ENCODE peak calls at places on chromosomes 6 and 20, in eight cellular contexts. U is tibial nerve; C is CD8-positive, alpha-beta T cell; X is HCT116; K is cardiac muscle cell; D is pancreas; R is H1; Y is right cardiac atrium. Z is an unnamed sample.
A peak's percentile ranks its signal among the peaks of the same experiment; 100 is the strongest.

GRCh38 chr6:168047841-168048723 is 30.9 kb downstream of the FRMD1 start:
- DNase-seq in U (no peak), C (no peak), X (no peak), K (no peak), D (no peak), R (no peak), Y (no peak), Z (peak; percentile 66)

GRCh38 chr6:11251553-11252358 is 19.3 kb upstream of the NEDD9 start:
- DNase-seq in U (peak; percentile 89), C (no peak), X (no peak), K (peak; percentile 87), D (peak; percentile 56), R (no peak), Y (peak; percentile 75), Z (peak; percentile 51)

GRCh38 chr20:2131366-2131765 is 29.7 kb downstream of the STK35 start:
- DNase-seq in U (no peak), C (no peak), X (peak; percentile 6), K (peak; percentile 40), D (no peak), R (no peak), Y (no peak), Z (no peak)

GRCh38 chr20:38434310-38434741 is 802 bp downstream of the SNHG17 start:
- DNase-seq in U (no peak), C (no peak), X (no peak), K (peak; percentile 28), D (peak; percentile 13), R (no peak), Y (no peak), Z (no peak)

GRCh38 chr6:43081043-43081442 is 4.9 kb downstream of the PTK7 start:
- DNase-seq in U (no peak), C (no peak), X (no peak), K (no peak), D (no peak), R (no peak), Y (no peak), Z (no peak)

GRCh38 chr6:73234732-73235131 is 9.4 kb upstream of the KHDC1L start:
- DNase-seq in U (no peak), C (no peak), X (no peak), K (peak; percentile 51), D (no peak), R (no peak), Y (no peak), Z (no peak)

GRCh38 chr6:11434565-11435326 is 102.8 kb upstream of the TMEM170B start:
- DNase-seq in U (peak; percentile 71), C (no peak), X (no peak), K (peak; percentile 89), D (no peak), R (no peak), Y (no peak), Z (no peak)

GRCh38 chr6:108323710-108324109 is 28.9 kb downstream of the AFG1L start:
- DNase-seq in U (no peak), C (no peak), X (no peak), K (no peak), D (no peak), R (no peak), Y (no peak), Z (no peak)

GRCh38 chr6:88983532-88983931 is 20.1 kb upstream of the RNGTT start:
- DNase-seq in U (peak; percentile 33), C (no peak), X (peak; percentile 35), K (peak; percentile 74), D (no peak), R (no peak), Y (peak; percentile 19), Z (no peak)

GRCh38 chr20:10216146-10216741 is 2.4 kb upstream of the SNAP25 start:
- DNase-seq in U (no peak), C (no peak), X (no peak), K (peak; percentile 46), D (no peak), R (no peak), Y (no peak), Z (no peak)

GRCh38 chr6:130161627-130162404 is 60.9 kb downstream of the SAMD3 start:
- DNase-seq in U (no peak), C (no peak), X (no peak), K (peak; percentile 55), D (no peak), R (no peak), Y (peak; percentile 16), Z (no peak)

GRCh38 chr20:47867831-47868230 is 82.5 kb upstream of the SULF2 start:
- DNase-seq in U (no peak), C (no peak), X (no peak), K (no peak), D (no peak), R (no peak), Y (no peak), Z (no peak)

GRCh38 chr6:3260296-3260695 is 1.5 kb downstream of the PSMG4 start:
- DNase-seq in U (no peak), C (no peak), X (no peak), K (no peak), D (no peak), R (no peak), Y (no peak), Z (no peak)

GRCh38 chr6:44787254-44787844 is 399.8 kb downstream of the CDC5L start:
- DNase-seq in U (no peak), C (no peak), X (no peak), K (no peak), D (no peak), R (no peak), Y (no peak), Z (no peak)

GRCh38 chr6:2716926-2717700 is 33.6 kb downstream of the MYLK4 start:
- DNase-seq in U (no peak), C (no peak), X (no peak), K (no peak), D (no peak), R (no peak), Y (no peak), Z (no peak)

GRCh38 chr6:109491207-109491938 is 8.4 kb upstream of the ZBTB24 start:
- DNase-seq in U (no peak), C (no peak), X (no peak), K (peak; percentile 45), D (no peak), R (no peak), Y (no peak), Z (no peak)
- H3K27ac ChIP-seq in U (peak overlapping the region; percentile 14), C (no peak overlapping the region), X (no peak overlapping the region), K (peak overlapping the region; percentile 32), D (no peak overlapping the region), R (peak overlapping the region; percentile 16), Y (no peak overlapping the region), Z (no peak overlapping the region)

GRCh38 chr6:25083784-25084507 is 148.2 kb upstream of the RIPOR2 start:
- DNase-seq in U (no peak), C (no peak), X (no peak), K (no peak), D (no peak), R (no peak), Y (no peak), Z (no peak)
- H3K27ac ChIP-seq in U (no peak overlapping the region), C (no peak overlapping the region), X (no peak overlapping the region), K (no peak overlapping the region), D (no peak overlapping the region), R (no peak overlapping the region), Y (no peak overlapping the region), Z (no peak overlapping the region)

GRCh38 chr6:137870286-137870685 is 3.2 kb downstream of the TNFAIP3 start:
- DNase-seq in U (no peak), C (no peak), X (no peak), K (no peak), D (no peak), R (no peak), Y (no peak), Z (no peak)

GRCh38 chr6:137869781-137870180 is 2.7 kb downstream of the TNFAIP3 start:
- DNase-seq in U (no peak), C (no peak), X (no peak), K (no peak), D (no peak), R (no peak), Y (no peak), Z (no peak)

GRCh38 chr6:137867685-137868509 is 838 bp downstream of the TNFAIP3 start:
- DNase-seq in U (no peak), C (peak; percentile 37), X (no peak), K (no peak), D (no peak), R (no peak), Y (peak; percentile 24), Z (no peak)

GRCh38 chr6:137870744-137871247 is 3.7 kb downstream of the TNFAIP3 start:
- DNase-seq in U (no peak), C (peak; percentile 41), X (no peak), K (no peak), D (no peak), R (no peak), Y (no peak), Z (no peak)

DNA sequence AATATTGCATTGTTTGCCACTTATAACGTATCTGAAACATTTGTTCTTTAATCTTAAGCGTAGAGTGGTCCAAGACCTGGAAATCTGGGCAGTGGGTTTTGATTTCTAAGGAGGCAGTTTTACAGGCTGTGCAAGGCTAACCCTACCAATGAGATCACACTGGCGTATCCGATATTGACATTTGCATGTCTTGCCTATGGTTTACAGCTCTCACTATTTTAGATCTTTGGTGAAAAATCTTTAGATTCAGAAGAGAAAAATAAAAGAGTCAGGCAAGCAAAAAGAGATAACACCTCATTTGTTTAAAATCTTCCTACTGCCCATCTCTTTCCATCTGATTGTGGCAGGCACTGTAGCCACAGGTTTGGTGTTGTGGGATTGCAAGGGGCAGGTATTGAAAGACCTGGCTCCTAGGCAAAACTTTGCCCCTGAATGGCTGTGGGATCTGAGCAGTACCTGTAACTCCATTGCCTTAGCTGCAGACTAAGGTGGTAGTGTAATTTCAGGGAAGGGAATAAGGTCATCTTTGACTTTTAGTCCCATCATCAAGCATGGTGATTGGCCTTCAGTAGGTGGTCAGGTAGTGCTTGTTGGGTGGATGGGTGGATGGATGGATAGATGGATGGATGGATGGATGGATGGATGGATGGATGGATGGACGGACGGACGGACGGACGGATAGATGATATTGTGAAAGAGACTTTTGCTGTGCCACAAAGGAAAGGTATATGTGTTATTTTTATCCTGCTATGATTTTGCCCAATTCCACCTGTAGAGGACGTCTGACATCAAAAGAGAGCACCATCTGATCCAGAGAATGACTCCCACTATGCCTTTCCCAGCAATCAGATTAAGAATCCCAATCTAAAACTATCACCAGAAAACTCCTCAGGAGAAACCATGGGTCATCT is 1.9 kb downstream of the TNFAIP3 start:
- DNase-seq in U (no peak), C (no peak), X (no peak), K (no peak), D (no peak), R (no peak), Y (no peak), Z (no peak)
- H3K27ac ChIP-seq in U (peak overlapping the region; percentile 92), C (peak overlapping the region; percentile 95), X (no peak overlapping the region), K (no peak overlapping the region), D (peak overlapping the region; percentile 94), R (no peak overlapping the region), Y (peak overlapping the region; percentile 39), Z (no peak overlapping the region)

DNA sequence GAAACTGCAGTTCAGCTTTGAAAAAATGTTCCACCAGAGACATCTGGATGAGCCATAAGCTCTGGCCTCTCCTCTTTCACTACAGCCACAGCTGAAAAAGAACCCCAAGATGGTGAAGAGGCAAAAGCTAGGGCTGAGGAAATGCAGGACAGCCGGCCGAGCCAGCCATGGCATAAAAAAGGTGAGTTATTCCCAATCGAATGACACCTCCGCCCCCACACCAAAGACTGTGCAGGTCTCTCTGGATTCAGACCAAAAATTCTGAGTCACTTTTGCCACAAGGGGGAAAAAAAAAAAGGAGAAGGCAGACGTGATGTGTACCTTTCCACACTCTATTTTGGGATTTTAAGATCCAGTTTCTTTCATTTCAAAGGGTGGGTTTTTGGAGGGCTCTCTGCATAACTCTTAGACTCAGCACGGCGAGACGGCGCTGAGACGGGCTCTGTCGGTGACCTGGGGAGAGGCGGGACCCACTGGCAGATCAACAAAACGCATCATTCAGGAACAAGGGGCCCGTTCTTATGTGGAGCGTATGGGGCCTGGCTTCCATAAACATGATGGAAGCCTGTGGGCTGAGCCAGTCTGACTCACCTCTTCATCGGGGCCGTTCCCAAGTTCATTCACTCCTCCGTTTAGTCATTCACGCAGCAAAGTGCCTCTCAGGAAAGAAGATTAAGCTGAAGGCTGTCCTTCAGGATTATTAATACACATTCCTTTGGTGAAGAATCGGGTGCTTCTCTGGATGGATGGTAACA is 54.8 kb downstream of the NFATC2 start:
- DNase-seq in U (no peak), C (no peak), X (peak; percentile 89), K (peak; percentile 76), D (no peak), R (no peak), Y (no peak), Z (no peak)
- H3K27ac ChIP-seq in U (no peak overlapping the region), C (no peak overlapping the region), X (peak overlapping the region; percentile 61), K (no peak overlapping the region), D (no peak overlapping the region), R (no peak overlapping the region), Y (no peak overlapping the region), Z (no peak overlapping the region)